ENCODE peak calls at places on chromosomes 13 and 19, in five cellular contexts. V is K562, J is HepG2, Y is GM12878, M is SK-N-SH. G is an unnamed sample.

GRCh38 chr19:39670998-39671397 is 15.3 kb downstream of the LGALS16 start:
- DNase-seq in V (no peak), J (no peak), Y (no peak), M (no peak), G (no peak)

GRCh38 chr13:106566682-106567420 is 1.1 kb downstream of the ARGLU1 start:
- DNase-seq in V (peak), J (peak), Y (no peak), M (peak), G (peak)

GRCh38 chr19:41935781-41936415 is 7.6 kb upstream of the ERFL start:
- DNase-seq in V (no peak), J (no peak), Y (no peak), M (no peak), G (no peak)

GRCh38 chr13:65670014-65670625 is 1560.0 kb downstream of the PCDH9 start:
- DNase-seq in V (no peak), J (no peak), Y (no peak), M (no peak), G (no peak)

GRCh38 chr19:37991841-37992248 is 84.8 kb downstream of the SIPA1L3 start:
- DNase-seq in V (no peak), J (peak), Y (no peak), M (no peak), G (no peak)

GRCh38 chr13:38376551-38376950 is 26.9 kb downstream of the UFM1 start:
- DNase-seq in V (no peak), J (no peak), Y (no peak), M (no peak), G (no peak)

GRCh38 chr13:30715357-30715756 is 20.0 kb upstream of the ALOX5AP start:
- DNase-seq in V (no peak), J (no peak), Y (no peak), M (no peak), G (no peak)

GRCh38 chr13:37295046-37295445 is 189.6 kb upstream of the CSNK1A1L start:
- DNase-seq in V (no peak), J (no peak), Y (no peak), M (no peak), G (no peak)

GRCh38 chr13:48828962-48829405 is 146.7 kb upstream of the FNDC3A start:
- DNase-seq in V (no peak), J (no peak), Y (no peak), M (peak), G (no peak)

GRCh38 chr13:79451500-79451962 is 29.4 kb upstream of the NDFIP2 start:
- DNase-seq in V (peak), J (no peak), Y (peak), M (peak), G (peak)

GRCh38 chr13:26584713-26585112 is 27.2 kb downstream of the WASF3 start:
- DNase-seq in V (no peak), J (no peak), Y (no peak), M (no peak), G (no peak)

GRCh38 chr19:48415395-48415794 is 21.9 kb downstream of the GRIN2D start:
- DNase-seq in V (peak), J (peak), Y (no peak), M (peak), G (peak)

GRCh38 chr13:44967656-44968451 is 21.4 kb downstream of the NUFIP1 start:
- DNase-seq in V (no peak), J (no peak), Y (no peak), M (no peak), G (no peak)

GRCh38 chr13:79405501-79405830 is 589 bp downstream of the RBM26 start:
- DNase-seq in V (no peak), J (no peak), Y (no peak), M (no peak), G (peak)

GRCh38 chr19:19595171-19595701 is 23.3 kb downstream of the PBX4 start:
- DNase-seq in V (no peak), J (no peak), Y (no peak), M (peak), G (no peak)

GRCh38 chr13:51966186-51966585 is 45.1 kb downstream of the ATP7B start:
- DNase-seq in V (no peak), J (no peak), Y (no peak), M (no peak), G (no peak)

GRCh38 chr13:112392719-112393118 is 16.6 kb downstream of the SPACA7 start:
- DNase-seq in V (peak), J (no peak), Y (no peak), M (no peak), G (no peak)

GRCh38 chr13:22883961-22884360 is 296.8 kb upstream of the SGCG start:
- DNase-seq in V (no peak), J (no peak), Y (no peak), M (no peak), G (no peak)

GRCh38 chr13:102073251-102073650 is 328.6 kb downstream of the FGF14 start:
- DNase-seq in V (no peak), J (no peak), Y (no peak), M (no peak), G (no peak)

GRCh38 chr19:7507884-7508283 is 8.0 kb upstream of the ZNF358 start:
- DNase-seq in V (peak), J (peak), Y (no peak), M (peak), G (peak)

GRCh38 chr13:102878491-102878890 is 32.7 kb downstream of the ERCC5 start:
- DNase-seq in V (no peak), J (no peak), Y (no peak), M (no peak), G (no peak)

GRCh38 chr13:22451345-22451744 is 729.4 kb upstream of the SGCG start:
- DNase-seq in V (no peak), J (peak), Y (no peak), M (no peak), G (no peak)

GRCh38 chr13:37179646-37180045 is 74.2 kb upstream of the CSNK1A1L start:
- DNase-seq in V (no peak), J (no peak), Y (no peak), M (no peak), G (no peak)

GRCh38 chr13:67827992-67828391 is 597.9 kb upstream of the PCDH9 start:
- DNase-seq in V (no peak), J (no peak), Y (no peak), M (no peak), G (no peak)

GRCh38 chr13:74129500-74130144 is 4.6 kb downstream of the KLF12 start:
- DNase-seq in V (no peak), J (no peak), Y (no peak), M (no peak), G (no peak)

GRCh38 chr13:72166102-72166660 is 299.2 kb upstream of the DACH1 start:
- DNase-seq in V (no peak), J (no peak), Y (no peak), M (no peak), G (no peak)

GRCh38 chr13:86584301-86584700 is 785.1 kb upstream of the SLITRK6 start:
- DNase-seq in V (no peak), J (no peak), Y (no peak), M (no peak), G (no peak)

GRCh38 chr19:21812448-21812847 is 23.5 kb downstream of the ZNF43 start:
- DNase-seq in V (no peak), J (no peak), Y (no peak), M (no peak), G (no peak)

GRCh38 chr13:30908416-30908980 is 2.4 kb downstream of the MEDAG start:
- DNase-seq in V (no peak), J (no peak), Y (no peak), M (peak), G (no peak)

GRCh38 chr19:17282488-17283256 is 971 bp downstream of the ANKLE1 start:
- DNase-seq in V (peak), J (peak), Y (peak), M (peak), G (peak)

GRCh38 chr13:107554355-107554905 is 660.9 kb downstream of the LIG4 start:
- DNase-seq in V (no peak), J (no peak), Y (no peak), M (no peak), G (no peak)

GRCh38 chr13:27038323-27038722 is 133.3 kb downstream of the USP12 start:
- DNase-seq in V (no peak), J (no peak), Y (no peak), M (no peak), G (no peak)

GRCh38 chr13:104750377-104750776 is 1684.2 kb upstream of the SLC10A2 start:
- DNase-seq in V (no peak), J (no peak), Y (no peak), M (no peak), G (no peak)

GRCh38 chr19:4172861-4173473 is 9.4 kb downstream of the SIRT6 start:
- DNase-seq in V (peak), J (no peak), Y (no peak), M (peak), G (no peak)

GRCh38 chr19:13053761-13054604 is 48.7 kb downstream of the LYL1 start:
- DNase-seq in V (no peak), J (peak), Y (no peak), M (peak), G (no peak)

GRCh38 chr19:49103331-49104085 is 10.7 kb upstream of the LIN7B start:
- DNase-seq in V (no peak), J (no peak), Y (no peak), M (no peak), G (no peak)

GRCh38 chr13:98169331-98169730 is 7.7 kb downstream of the RNF113B start:
- DNase-seq in V (no peak), J (no peak), Y (no peak), M (no peak), G (no peak)

GRCh38 chr13:99640260-99640659 is 139.0 kb downstream of the TM9SF2 start:
- DNase-seq in V (no peak), J (no peak), Y (no peak), M (no peak), G (no peak)

GRCh38 chr19:49858591-49858985 is 7.6 kb downstream of the PTOV1 start:
- DNase-seq in V (no peak), J (no peak), Y (no peak), M (no peak), G (no peak)

GRCh38 chr19:1863638-1864479 is 480 bp upstream of the KLF16 start:
- DNase-seq in V (peak), J (peak), Y (peak), M (peak), G (peak)

DNA sequence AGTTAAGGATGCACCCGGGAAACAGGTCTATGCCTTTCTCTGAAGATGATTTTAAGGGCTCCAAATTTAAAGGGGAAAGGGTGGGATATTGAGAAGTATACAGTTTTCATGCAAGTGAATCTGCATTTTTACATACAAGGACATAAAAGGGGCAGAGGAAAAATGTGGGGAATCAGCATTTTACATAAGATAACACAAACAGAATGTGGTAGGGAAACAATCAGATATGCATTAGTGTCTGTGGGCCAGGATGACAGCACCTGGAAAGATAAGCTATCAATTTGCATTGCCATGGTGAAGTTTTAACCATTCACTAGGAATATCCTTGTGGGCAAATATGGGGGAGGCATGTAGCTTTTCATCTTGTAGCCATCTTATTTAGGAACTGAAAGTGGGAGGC is 24.1 kb downstream of the IGFL3 start:
- DNase-seq in V (no peak), J (no peak), Y (no peak), M (no peak), G (no peak)
- TF ChIP-seq GABPA in V (no peak), J (no peak), Y (no peak), M (no peak), G (no peak)

GRCh38 chr13:33610471-33611015 is 207.4 kb upstream of the RFC3 start:
- DNase-seq in V (peak), J (peak), Y (no peak), M (no peak), G (no peak)
- H3K27ac ChIP-seq in V (no peak), J (peak), Y (no peak), M (no peak), G (no peak)

GRCh38 chr19:33441828-33442227 is 68.3 kb downstream of the CEBPG start:
- DNase-seq in V (no peak), J (no peak), Y (no peak), M (no peak), G (no peak)

GRCh38 chr19:33440241-33440640 is 66.7 kb downstream of the CEBPG start:
- DNase-seq in V (no peak), J (no peak), Y (no peak), M (no peak), G (no peak)

GRCh38 chr19:33441277-33441699 is 67.8 kb downstream of the CEBPG start:
- DNase-seq in V (no peak), J (no peak), Y (no peak), M (no peak), G (no peak)

GRCh38 chr19:33438987-33439781 is 65.7 kb downstream of the CEBPG start:
- DNase-seq in V (peak), J (no peak), Y (no peak), M (no peak), G (no peak)

GRCh38 chr19:33440682-33441081 is 67.2 kb downstream of the CEBPG start:
- DNase-seq in V (no peak), J (no peak), Y (no peak), M (no peak), G (no peak)
- TF ChIP-seq GABPA in V (no peak), J (no peak), Y (no peak), M (no peak), G (no peak)

GRCh38 chr13:43472344-43472743 is 314.4 kb downstream of the ENOX1 start:
- DNase-seq in V (no peak), J (no peak), Y (no peak), M (no peak), G (no peak)

GRCh38 chr13:43473437-43473836 is 313.3 kb downstream of the ENOX1 start:
- DNase-seq in V (no peak), J (no peak), Y (no peak), M (peak), G (no peak)

GRCh38 chr13:43475135-43475534 is 311.6 kb downstream of the ENOX1 start:
- DNase-seq in V (no peak), J (no peak), Y (no peak), M (no peak), G (no peak)

GRCh38 chr13:43470610-43471009 is 316.2 kb downstream of the ENOX1 start:
- DNase-seq in V (no peak), J (no peak), Y (no peak), M (no peak), G (no peak)

GRCh38 chr13:43472980-43473379 is 313.8 kb downstream of the ENOX1 start:
- DNase-seq in V (no peak), J (no peak), Y (no peak), M (no peak), G (no peak)
- H3K27ac ChIP-seq in V (no peak), J (no peak), Y (no peak), M (no peak), G (no peak)

GRCh38 chr19:56751078-56751489 is 79.5 kb upstream of the ZNF835 start:
- DNase-seq in V (no peak), J (peak), Y (no peak), M (peak), G (no peak)
- TF ChIP-seq GABPA in V (no peak), J (no peak), Y (no peak), M (no peak), G (no peak)

GRCh38 chr13:95292622-95293021 is 8.6 kb downstream of the ABCC4 start:
- DNase-seq in V (no peak), J (no peak), Y (no peak), M (no peak), G (no peak)

GRCh38 chr13:95288899-95289500 is 12.3 kb downstream of the ABCC4 start:
- DNase-seq in V (no peak), J (no peak), Y (no peak), M (no peak), G (peak)
- H3K27ac ChIP-seq in V (no peak), J (no peak), Y (no peak), M (no peak), G (peak)

G was measured in HL-60.